ENCODE peak calls at places on chromosomes 4 and X, in six cellular contexts. Z, C, Y, V, N and B are unnamed samples.

GRCh38 chr4:65381648-65382047 is 288.6 kb downstream of the EPHA5 start:
- DNase-seq in Y (no peak), C (no peak), Z (no peak), N (no peak), V (no peak), B (no peak)

GRCh38 chr4:177117256-177117655 is 192.4 kb upstream of the NEIL3 start:
- DNase-seq in N (no peak), Y (no peak), Z (no peak), C (no peak), V (no peak), B (no peak)

GRCh38 chr4:169342906-169343560 is 72.3 kb upstream of the SH3RF1 start:
- DNase-seq in V (no peak), N (peak), Z (no peak), Y (peak), C (no peak), B (no peak)

GRCh38 chr4:165204462-165204830 is 2.9 kb upstream of the KLHL2 start:
- DNase-seq in V (no peak), N (peak), Y (peak), C (no peak), Z (no peak), B (no peak)

GRCh38 chr4:6768539-6768905 is 14.0 kb upstream of the KIAA0232 start:
- DNase-seq in C (no peak), Y (peak), Z (peak), V (no peak), N (peak), B (no peak)

GRCh38 chr4:116882503-116882902 is 202.9 kb downstream of the TRAM1L1 start:
- DNase-seq in Z (no peak), N (no peak), Y (no peak), V (no peak), C (no peak), B (no peak)

GRCh38 chr4:140012688-140013087 is 141.3 kb downstream of the MAML3 start:
- DNase-seq in N (peak), C (no peak), V (no peak), Z (peak), Y (peak), B (peak)

GRCh38 chrX:149825424-149825823 is 43.7 kb downstream of the MAGEA9 start:
- DNase-seq in N (peak), V (no peak), Y (no peak), C (no peak), Z (no peak), B (peak)

GRCh38 chrX:1012678-1013300 is 199.7 kb downstream of the CRLF2 start:
- DNase-seq in Z (no peak), C (no peak), N (no peak), Y (no peak), V (no peak), B (no peak)

GRCh38 chr4:108172780-108173598 is 4.3 kb upstream of the LEF1 start:
- DNase-seq in C (peak), Z (peak), N (peak), Y (peak), V (no peak), B (peak)

GRCh38 chrX:105471597-105471996 is 251.1 kb upstream of the TEX13A start:
- DNase-seq in Y (no peak), N (no peak), V (no peak), C (no peak), Z (no peak), B (no peak)

GRCh38 chr4:47668810-47669408 is 169.0 kb downstream of the CORIN start:
- DNase-seq in Z (no peak), C (no peak), Y (peak), N (peak), V (no peak), B (no peak)

GRCh38 chr4:182143086-182143821 is 99.9 kb upstream of the TENM3 start:
- DNase-seq in Z (peak), C (no peak), V (no peak), Y (peak), N (peak), B (peak)

GRCh38 chr4:172601195-172601594 is 567.4 kb upstream of the GALNT7 start:
- DNase-seq in C (no peak), N (no peak), Z (no peak), Y (peak), V (no peak), B (no peak)

GRCh38 chrX:153875391-153876111 is 10.4 kb downstream of the L1CAM start:
- DNase-seq in Z (peak), V (peak), Y (peak), N (peak), C (peak), B (peak)

GRCh38 chrX:23799469-23800065 is 16.6 kb downstream of the SAT1 start:
- DNase-seq in Y (peak), N (peak), V (no peak), Z (no peak), C (no peak), B (no peak)

GRCh38 chr4:56637791-56638190 is 43.3 kb downstream of the HOPX start:
- DNase-seq in C (no peak), N (no peak), Y (no peak), V (no peak), Z (no peak), B (no peak)

GRCh38 chrX:105564536-105564935 is 257.8 kb upstream of the NRK start:
- DNase-seq in C (no peak), N (peak), Y (peak), V (no peak), Z (no peak), B (no peak)

GRCh38 chr4:8747467-8747841 is 124.2 kb downstream of the HMX1 start:
- DNase-seq in C (no peak), N (no peak), V (no peak), Y (no peak), Z (no peak), B (no peak)

DNA sequence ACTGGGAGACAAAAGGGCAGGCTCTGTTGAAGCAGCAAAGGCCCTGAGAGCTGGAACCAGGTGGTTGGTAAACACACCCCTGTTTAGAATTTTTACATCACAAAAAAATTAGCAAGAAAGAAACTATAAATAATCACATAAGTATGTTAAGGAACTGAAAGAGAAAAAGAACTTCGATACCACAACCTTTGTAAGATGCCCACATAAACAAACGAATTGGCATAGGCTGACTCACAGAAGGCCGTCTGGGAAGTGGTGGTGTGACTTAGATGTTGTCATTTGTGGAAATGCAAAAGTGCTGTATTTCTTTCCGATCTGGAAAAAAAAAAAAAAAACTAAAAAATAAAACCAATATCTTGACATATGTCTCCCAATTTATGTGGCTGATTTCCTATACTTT is 235.1 kb downstream of the USP46 start:
- DNase-seq in C (no peak), Y (no peak), V (no peak), Z (no peak), N (no peak), B (no peak)
- H3K4me3 ChIP-seq in C (no peak), Y (no peak), V (no peak), Z (no peak), N (no peak), B (no peak)

DNA sequence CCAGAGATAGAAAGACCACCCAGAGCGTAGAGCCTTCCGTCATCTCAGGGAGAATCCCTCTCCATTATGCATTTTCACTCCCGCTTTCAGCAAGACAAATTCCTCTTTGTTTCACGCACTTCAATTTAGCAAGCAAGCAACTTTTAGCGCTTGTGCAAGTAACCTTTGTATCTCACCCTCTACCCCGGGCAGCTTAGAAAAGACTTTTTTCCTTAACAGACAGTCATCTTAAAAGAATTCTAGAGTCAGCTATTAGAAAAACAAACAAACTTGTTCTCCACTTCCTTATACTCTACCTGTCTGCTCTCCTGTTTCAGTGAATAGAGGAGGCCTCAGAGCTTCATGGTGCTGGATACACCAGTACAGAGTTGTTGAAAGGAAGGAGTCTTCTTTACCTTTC is 12.1 kb downstream of the TIGD2 start:
- DNase-seq in Z (no peak), Y (peak), N (peak), V (no peak), C (no peak), B (no peak)
- H3K4me3 ChIP-seq in Z (no peak), Y (no peak), N (no peak), V (no peak), C (no peak), B (no peak)

GRCh38 chrX:39689374-39690104 is 408.2 kb downstream of the BCOR start:
- DNase-seq in Y (no peak), C (no peak), V (no peak), Z (no peak), N (no peak), B (no peak)

GRCh38 chrX:39691724-39692123 is 406.0 kb downstream of the BCOR start:
- DNase-seq in Y (no peak), N (no peak), C (no peak), Z (no peak), V (no peak), B (no peak)

GRCh38 chrX:39688576-39689373 is 409.0 kb downstream of the BCOR start:
- DNase-seq in Z (peak), Y (peak), V (peak), N (peak), C (no peak), B (peak)

GRCh38 chrX:39690541-39691415 is 407.0 kb downstream of the BCOR start:
- DNase-seq in Z (no peak), N (no peak), Y (no peak), C (no peak), V (no peak), B (no peak)

GRCh38 chrX:39688219-39688575 is 409.6 kb downstream of the BCOR start:
- DNase-seq in Y (no peak), Z (no peak), V (no peak), C (no peak), N (no peak), B (no peak)
- H3K4me3 ChIP-seq in Y (peak), Z (peak), V (peak), C (no peak), N (peak), B (no peak)

DNA sequence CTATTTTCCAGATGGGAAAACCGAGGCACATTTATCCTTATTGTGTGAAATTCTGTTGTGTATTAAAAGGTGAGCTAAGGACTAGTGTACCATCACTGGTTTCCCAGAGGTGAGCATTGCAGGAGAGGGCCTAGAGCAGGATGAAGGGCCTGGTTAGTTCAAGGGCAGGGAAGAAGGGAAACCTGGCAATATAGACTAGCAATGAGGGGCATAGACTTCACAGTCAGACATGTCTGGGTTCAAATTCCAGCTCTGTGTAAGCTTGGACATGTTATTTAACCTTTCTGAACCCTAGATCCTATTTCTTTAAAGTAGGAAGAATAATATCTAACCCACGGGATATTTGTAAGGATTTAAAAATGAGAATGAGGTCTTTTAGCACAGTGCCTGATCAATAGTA is 50.8 kb downstream of the WDR19 start:
- DNase-seq in C (no peak), Z (no peak), V (no peak), N (no peak), Y (no peak), B (no peak)
- H3K4me3 ChIP-seq in C (no peak), Z (no peak), V (no peak), N (no peak), Y (no peak), B (no peak)